ENCODE peak calls at places on chromosomes 7 and 10, in four cellular contexts. D is activated CD4-positive, alpha-beta T cell treated with anti-CD3 and anti-CD28 coated beads, Interleukin-2, amount 50 U/mL, for 1 hour; V is NCI-H1436; U is stimulated activated CD8-positive, alpha-beta memory T cell treated with anti-CD3 and anti-CD28 coated beads, Interleukin-15, amount 100 ng/mL, for 24 hours. Z is an unnamed sample.

GRCh38 chr7:2269468-2270460 is 27.7 kb downstream of the NUDT1 start:
- DNase-seq in D (no peak), V (no peak), U (no peak), Z (no peak)

GRCh38 chr7:93198472-93198871 is 27.8 kb downstream of the HEPACAM2 start:
- DNase-seq in D (no peak), V (no peak), U (no peak), Z (no peak)

GRCh38 chr7:143244321-143244720 is 18.9 kb upstream of the GSTK1 start:
- DNase-seq in D (no peak), V (no peak), U (no peak), Z (no peak)

GRCh38 chr10:126331101-126331500 is 57.2 kb downstream of the ADAM12 start:
- DNase-seq in D (no peak), V (no peak), U (no peak), Z (no peak)

GRCh38 chr10:66719483-66719882 is 206.4 kb upstream of the LRRTM3 start:
- DNase-seq in D (no peak), V (no peak), U (no peak), Z (no peak)

GRCh38 chr7:3076700-3077099 is 33.0 kb upstream of the CARD11 start:
- DNase-seq in D (no peak), V (no peak), U (no peak), Z (no peak)

GRCh38 chr10:16384064-16384463 is 52.7 kb upstream of the PTER start:
- DNase-seq in D (no peak), V (no peak), U (no peak), Z (no peak)

GRCh38 chr7:143227806-143228205 is 6.0 kb downstream of the TAS2R40 start:
- DNase-seq in D (no peak), V (no peak), U (no peak), Z (no peak)

GRCh38 chr7:5230272-5231067 is 40.4 kb downstream of the WIPI2 start:
- DNase-seq in D (no peak), V (no peak), U (no peak), Z (no peak)

GRCh38 chr7:94421711-94422110 is 27.0 kb downstream of the COL1A2 start:
- DNase-seq in D (no peak), V (no peak), U (no peak), Z (no peak)

GRCh38 chr10:71083457-71083975 is 128.9 kb upstream of the UNC5B start:
- DNase-seq in D (no peak), V (no peak), U (no peak), Z (no peak)

GRCh38 chr10:127736915-127737562 is at the start of gene FOXI2:
- DNase-seq in D (no peak), V (no peak), U (no peak), Z (no peak)

GRCh38 chr10:100864981-100865380 is 47.8 kb upstream of the SLF2 start:
- DNase-seq in D (no peak), V (peak), U (no peak), Z (no peak)

GRCh38 chr7:128197989-128198580 is 43.0 kb upstream of the LEP start:
- DNase-seq in D (no peak), V (no peak), U (no peak), Z (no peak)

GRCh38 chr10:103895458-103896186 is 22.4 kb downstream of the STN1 start:
- DNase-seq in D (no peak), V (no peak), U (no peak), Z (no peak)

Z was measured in NCI-H2081.